ENCODE peak calls at places on chromosomes 1 and 21, in eight cellular contexts. One of them, this sample, is unnamed.

GRCh38 chr1:207282496-207283380 is 38.7 kb upstream of the CD55 start:
- DNase-seq in RWPE1: no peak
- DNase-seq in T-cell: no peak
- DNase-seq in esophagus squamous epithelium: no peak
- DNase-seq in AG08396: no peak
- DNase-seq in Caki2: peak
- DNase-seq in astrocyte of the spinal cord: peak
- DNase-seq in globus pallidus: no peak
- DNase-seq in this sample: no peak

GRCh38 chr1:34460193-34460592 is 283.5 kb downstream of the C1orf94 start:
- DNase-seq in RWPE1: peak
- DNase-seq in T-cell: no peak
- DNase-seq in esophagus squamous epithelium: no peak
- DNase-seq in AG08396: peak
- DNase-seq in Caki2: no peak
- DNase-seq in astrocyte of the spinal cord: no peak
- DNase-seq in globus pallidus: peak
- DNase-seq in this sample: peak

GRCh38 chr1:164576311-164577271 is 17.6 kb downstream of the PBX1 start:
- DNase-seq in RWPE1: no peak
- DNase-seq in T-cell: no peak
- DNase-seq in esophagus squamous epithelium: no peak
- DNase-seq in AG08396: peak
- DNase-seq in Caki2: no peak
- DNase-seq in astrocyte of the spinal cord: peak
- DNase-seq in globus pallidus: peak
- DNase-seq in this sample: no peak

GRCh38 chr1:89279011-89279466 is 6.4 kb upstream of the GBP5 start:
- DNase-seq in RWPE1: no peak
- DNase-seq in T-cell: peak
- DNase-seq in esophagus squamous epithelium: no peak
- DNase-seq in AG08396: no peak
- DNase-seq in Caki2: no peak
- DNase-seq in astrocyte of the spinal cord: no peak
- DNase-seq in globus pallidus: no peak
- DNase-seq in this sample: no peak

GRCh38 chr1:109615879-109616278 is 3.5 kb downstream of the GNAT2 start:
- DNase-seq in RWPE1: no peak
- DNase-seq in T-cell: no peak
- DNase-seq in esophagus squamous epithelium: no peak
- DNase-seq in AG08396: no peak
- DNase-seq in Caki2: no peak
- DNase-seq in astrocyte of the spinal cord: no peak
- DNase-seq in globus pallidus: peak
- DNase-seq in this sample: no peak

GRCh38 chr1:15153842-15154479 is 414 bp downstream of the TMEM51 start:
- DNase-seq in RWPE1: peak
- DNase-seq in T-cell: no peak
- DNase-seq in esophagus squamous epithelium: no peak
- DNase-seq in AG08396: peak
- DNase-seq in Caki2: peak
- DNase-seq in astrocyte of the spinal cord: peak
- DNase-seq in globus pallidus: peak
- DNase-seq in this sample: peak

GRCh38 chr1:153963030-153963849 is at the start of gene SLC39A1:
- DNase-seq in RWPE1: peak
- DNase-seq in T-cell: peak
- DNase-seq in esophagus squamous epithelium: peak
- DNase-seq in AG08396: peak
- DNase-seq in Caki2: peak
- DNase-seq in astrocyte of the spinal cord: peak
- DNase-seq in globus pallidus: peak
- DNase-seq in this sample: peak

GRCh38 chr1:248818505-248819374 is 7.0 kb downstream of the SH3BP5L start:
- DNase-seq in RWPE1: no peak
- DNase-seq in T-cell: no peak
- DNase-seq in esophagus squamous epithelium: no peak
- DNase-seq in AG08396: peak
- DNase-seq in Caki2: no peak
- DNase-seq in astrocyte of the spinal cord: no peak
- DNase-seq in globus pallidus: no peak
- DNase-seq in this sample: no peak

GRCh38 chr1:92848201-92848600 is 16.4 kb downstream of the RPL5 start:
- DNase-seq in RWPE1: peak
- DNase-seq in T-cell: no peak
- DNase-seq in esophagus squamous epithelium: no peak
- DNase-seq in AG08396: no peak
- DNase-seq in Caki2: no peak
- DNase-seq in astrocyte of the spinal cord: no peak
- DNase-seq in globus pallidus: no peak
- DNase-seq in this sample: no peak

GRCh38 chr1:183770816-183771128 is 34.1 kb upstream of the RGL1 start:
- DNase-seq in RWPE1: no peak
- DNase-seq in T-cell: no peak
- DNase-seq in esophagus squamous epithelium: no peak
- DNase-seq in AG08396: no peak
- DNase-seq in Caki2: no peak
- DNase-seq in astrocyte of the spinal cord: no peak
- DNase-seq in globus pallidus: no peak
- DNase-seq in this sample: no peak

GRCh38 chr1:110436635-110437034 is 14.3 kb upstream of the PROK1 start:
- DNase-seq in RWPE1: no peak
- DNase-seq in T-cell: no peak
- DNase-seq in esophagus squamous epithelium: no peak
- DNase-seq in AG08396: no peak
- DNase-seq in Caki2: no peak
- DNase-seq in astrocyte of the spinal cord: no peak
- DNase-seq in globus pallidus: no peak
- DNase-seq in this sample: no peak

GRCh38 chr1:205582471-205583291 is 49.1 kb downstream of the ELK4 start:
- DNase-seq in RWPE1: no peak
- DNase-seq in T-cell: peak
- DNase-seq in esophagus squamous epithelium: no peak
- DNase-seq in AG08396: no peak
- DNase-seq in Caki2: no peak
- DNase-seq in astrocyte of the spinal cord: no peak
- DNase-seq in globus pallidus: no peak
- DNase-seq in this sample: no peak

GRCh38 chr1:233075045-233075444 is 124.6 kb downstream of the NTPCR start:
- DNase-seq in RWPE1: peak
- DNase-seq in T-cell: no peak
- DNase-seq in esophagus squamous epithelium: no peak
- DNase-seq in AG08396: peak
- DNase-seq in Caki2: peak
- DNase-seq in astrocyte of the spinal cord: peak
- DNase-seq in globus pallidus: no peak
- DNase-seq in this sample: no peak

GRCh38 chr1:50667272-50667671 is 244.0 kb upstream of the DMRTA2 start:
- DNase-seq in RWPE1: no peak
- DNase-seq in T-cell: no peak
- DNase-seq in esophagus squamous epithelium: no peak
- DNase-seq in AG08396: no peak
- DNase-seq in Caki2: no peak
- DNase-seq in astrocyte of the spinal cord: peak
- DNase-seq in globus pallidus: peak
- DNase-seq in this sample: no peak

GRCh38 chr21:23308741-23309140 is 2298.5 kb downstream of the MRPL39 start:
- DNase-seq in RWPE1: no peak
- DNase-seq in T-cell: no peak
- DNase-seq in esophagus squamous epithelium: no peak
- DNase-seq in AG08396: no peak
- DNase-seq in Caki2: no peak
- DNase-seq in astrocyte of the spinal cord: no peak
- DNase-seq in globus pallidus: no peak
- DNase-seq in this sample: no peak

GRCh38 chr1:207868252-207868768 is 42.6 kb downstream of the CD34 start:
- DNase-seq in RWPE1: peak
- DNase-seq in T-cell: no peak
- DNase-seq in esophagus squamous epithelium: no peak
- DNase-seq in AG08396: peak
- DNase-seq in Caki2: peak
- DNase-seq in astrocyte of the spinal cord: no peak
- DNase-seq in globus pallidus: no peak
- DNase-seq in this sample: no peak

GRCh38 chr1:119340861-119341261 is 27.7 kb upstream of the HAO2 start:
- DNase-seq in RWPE1: no peak
- DNase-seq in T-cell: no peak
- DNase-seq in esophagus squamous epithelium: no peak
- DNase-seq in AG08396: no peak
- DNase-seq in Caki2: no peak
- DNase-seq in astrocyte of the spinal cord: no peak
- DNase-seq in globus pallidus: no peak
- DNase-seq in this sample: no peak

GRCh38 chr1:168019407-168019806 is 82.5 kb upstream of the MPC2 start:
- DNase-seq in RWPE1: no peak
- DNase-seq in T-cell: no peak
- DNase-seq in esophagus squamous epithelium: no peak
- DNase-seq in AG08396: no peak
- DNase-seq in Caki2: no peak
- DNase-seq in astrocyte of the spinal cord: no peak
- DNase-seq in globus pallidus: no peak
- DNase-seq in this sample: no peak

GRCh38 chr1:230818881-230819280 is 49.4 kb downstream of the C1orf198 start:
- DNase-seq in RWPE1: no peak
- DNase-seq in T-cell: no peak
- DNase-seq in esophagus squamous epithelium: no peak
- DNase-seq in AG08396: no peak
- DNase-seq in Caki2: no peak
- DNase-seq in astrocyte of the spinal cord: no peak
- DNase-seq in globus pallidus: no peak
- DNase-seq in this sample: no peak

This sample was measured in stimulated activated CD8-positive, alpha-beta memory T cell treated with anti-CD3 and anti-CD28 coated beads, Interleukin-2, amount 100 ng/mL, for 48 hours.